ENCODE peak calls at places on chromosomes 3 and 15, in seven cellular contexts. L, C, P, B, R, G and U are unnamed samples.

GRCh38 chr3:58946875-58947274 is 103.0 kb downstream of the CFAP20DC start:
- DNase-seq in L (no peak), B (no peak), R (no peak), C (peak; percentile 17), P (no peak), G (no peak), U (no peak)

GRCh38 chr15:96324192-96324895 is 6.2 kb upstream of the NR2F2 start:
- DNase-seq in L (no peak), B (no peak), G (no peak), P (no peak), R (no peak), C (no peak), U (peak; percentile 69)

GRCh38 chr3:109081746-109082510 is 36.0 kb downstream of the MORC1 start:
- DNase-seq in R (peak; percentile 47), P (no peak), C (peak; percentile 32), L (no peak), G (peak; percentile 19), B (peak; percentile 7), U (peak; percentile 72)

GRCh38 chr3:108036401-108036800 is 54.4 kb downstream of the CD47 start:
- DNase-seq in R (no peak), C (no peak), G (no peak), L (no peak), B (no peak), P (no peak), U (no peak)

GRCh38 chr3:52367891-52368880 is 52.1 kb downstream of the DNAH1 start:
- DNase-seq in P (no peak), B (no peak), C (no peak), L (no peak), R (no peak), G (no peak), U (peak; percentile 70)

GRCh38 chr3:177441813-177442646 is 244.7 kb upstream of the TBL1XR1 start:
- DNase-seq in G (no peak), R (peak; percentile 23), P (no peak), B (no peak), L (no peak), C (no peak), U (no peak)

GRCh38 chr3:131163-131889 is 65.2 kb upstream of the CHL1 start:
- DNase-seq in R (no peak), P (peak; percentile 57), B (no peak), G (no peak), L (no peak), C (no peak), U (no peak)

GRCh38 chr3:140023616-140024530 is 88.9 kb downstream of the CLSTN2 start:
- DNase-seq in L (no peak), G (no peak), C (no peak), B (no peak), P (peak; percentile 39), R (no peak), U (no peak)

GRCh38 chr15:71807125-71807629 is 3.2 kb upstream of the NR2E3 start:
- DNase-seq in R (no peak), C (no peak), B (no peak), G (no peak), P (no peak), L (no peak), U (no peak)

GRCh38 chr3:183435701-183436100 is 7.3 kb upstream of the MCF2L2 start:
- DNase-seq in C (no peak), G (no peak), R (no peak), L (no peak), P (no peak), B (no peak), U (no peak)

GRCh38 chr3:148429206-148429605 is 268.5 kb upstream of the AGTR1 start:
- DNase-seq in C (no peak), G (no peak), B (no peak), L (no peak), P (no peak), R (no peak), U (no peak)

GRCh38 chr15:75921732-75922703 is 18.3 kb downstream of the FBXO22 start:
- DNase-seq in G (no peak), B (no peak), P (no peak), R (peak; percentile 68), C (peak; percentile 20), L (no peak), U (peak; percentile 88)

GRCh38 chr3:194121881-194122280 is 14.1 kb upstream of the HES1 start:
- DNase-seq in R (no peak), P (no peak), G (peak; percentile 49), C (no peak), L (no peak), B (no peak), U (no peak)

GRCh38 chr3:136818851-136819783 is at the start of gene SLC35G2:
- DNase-seq in P (peak; percentile 40), L (peak; percentile 82), B (no peak), G (peak; percentile 35), R (no peak), C (peak; percentile 36), U (peak; percentile 85)

GRCh38 chr3:48233542-48233941 is 7.4 kb upstream of the ZNF589 start:
- DNase-seq in P (no peak), G (no peak), L (no peak), B (no peak), C (no peak), R (no peak), U (no peak)

GRCh38 chr3:99817047-99817436 is 620 bp upstream of the CMSS1 start:
- DNase-seq in G (no peak), P (no peak), C (no peak), R (no peak), L (no peak), B (no peak), U (peak; percentile 41)

GRCh38 chr3:23487015-23487414 is 283.9 kb downstream of the UBE2E2 start:
- DNase-seq in B (no peak), G (no peak), P (no peak), R (no peak), C (no peak), L (no peak), U (no peak)